ENCODE peak calls at places on chromosomes 3 and 15, in seven cellular contexts. O is lower leg skin, H is uterus, P is body of pancreas, I is NB4, F is GM12891, K is upper lobe of left lung. B is an unnamed sample.

GRCh38 chr3:50506169-50506568 is 2.7 kb upstream of the CACNA2D2 start:
- DNase-seq in K (no peak), F (no peak), P (no peak), O (no peak), I (no peak), H (no peak), B (no peak)

GRCh38 chr3:4343258-4343657 is 40.1 kb downstream of the SETMAR start:
- DNase-seq in O (no peak), P (no peak), K (no peak), H (no peak), I (no peak), F (no peak), B (no peak)

GRCh38 chr3:7433073-7433472 is 572.2 kb downstream of the GRM7 start:
- DNase-seq in O (no peak), F (no peak), H (no peak), I (no peak), P (peak; percentile 9), K (no peak), B (no peak)

GRCh38 chr3:19399836-19400235 is 251.5 kb downstream of the KCNH8 start:
- DNase-seq in H (no peak), K (no peak), F (no peak), O (no peak), I (no peak), P (no peak), B (no peak)

GRCh38 chr3:129911261-129911861 is 17.9 kb upstream of the TMCC1 start:
- DNase-seq in O (no peak), K (no peak), P (no peak), F (no peak), H (no peak), I (peak; percentile 79), B (no peak)

GRCh38 chr3:117885046-117885445 is 1149.6 kb downstream of the IGSF11 start:
- DNase-seq in K (no peak), O (no peak), P (no peak), I (peak; percentile 20), H (no peak), F (no peak), B (no peak)

GRCh38 chr15:93138681-93139080 is 49.7 kb upstream of the RGMA start:
- DNase-seq in I (no peak), H (no peak), O (no peak), P (no peak), F (no peak), K (no peak), B (no peak)

GRCh38 chr3:197302696-197303341 is 4.4 kb upstream of the DLG1 start:
- DNase-seq in I (peak; percentile 39), K (no peak), H (no peak), P (no peak), O (no peak), F (no peak), B (no peak)

GRCh38 chr3:25677121-25677520 is 12.4 kb upstream of the TOP2B start:
- DNase-seq in P (no peak), K (no peak), I (no peak), F (no peak), O (no peak), H (no peak), B (no peak)

GRCh38 chr15:68271854-68272471 is 5.6 kb upstream of the FEM1B start:
- DNase-seq in H (peak; percentile 71), F (no peak), I (no peak), O (peak; percentile 75), K (peak; percentile 32), P (peak; percentile 53), B (no peak)

GRCh38 chr15:80712956-80713355 is 17.8 kb downstream of the ABHD17C start:
- DNase-seq in I (no peak), P (no peak), H (no peak), F (no peak), K (no peak), O (no peak), B (no peak)

GRCh38 chr15:31523027-31523654 is 196.5 kb downstream of the KLF13 start:
- DNase-seq in I (no peak), F (no peak), O (no peak), H (no peak), P (no peak), K (peak; percentile 33), B (no peak)

GRCh38 chr3:130907966-130908365 is 14.1 kb downstream of the ATP2C1 start:
- DNase-seq in I (no peak), H (no peak), O (no peak), P (no peak), F (no peak), K (no peak), B (no peak)

GRCh38 chr3:106349191-106349881 is 480.5 kb upstream of the CBLB start:
- DNase-seq in O (no peak), F (no peak), P (no peak), K (no peak), I (no peak), H (no peak), B (peak; percentile 71)

GRCh38 chr3:104190681-104191080 is 1176.0 kb upstream of the ALCAM start:
- DNase-seq in P (no peak), K (no peak), O (no peak), I (no peak), H (no peak), F (no peak), B (no peak)

GRCh38 chr3:31729573-31729972 is 196.8 kb downstream of the STT3B start:
- DNase-seq in F (no peak), H (no peak), O (no peak), K (no peak), I (no peak), P (no peak), B (no peak)

GRCh38 chr15:62068787-62069170 is 2.0 kb downstream of the C2CD4A start:
- DNase-seq in K (no peak), O (no peak), F (no peak), H (no peak), I (no peak), P (no peak), B (no peak)

GRCh38 chr3:124347418-124347817 is 355.5 kb upstream of the ROPN1 start:
- DNase-seq in K (no peak), P (no peak), F (no peak), I (peak; percentile 1), H (no peak), O (no peak), B (no peak)

GRCh38 chr15:90294601-90295269 is 29.3 kb downstream of the NGRN start:
- DNase-seq in O (no peak), H (peak; percentile 50), F (no peak), I (no peak), P (peak; percentile 58), K (peak; percentile 70), B (no peak)

DNA sequence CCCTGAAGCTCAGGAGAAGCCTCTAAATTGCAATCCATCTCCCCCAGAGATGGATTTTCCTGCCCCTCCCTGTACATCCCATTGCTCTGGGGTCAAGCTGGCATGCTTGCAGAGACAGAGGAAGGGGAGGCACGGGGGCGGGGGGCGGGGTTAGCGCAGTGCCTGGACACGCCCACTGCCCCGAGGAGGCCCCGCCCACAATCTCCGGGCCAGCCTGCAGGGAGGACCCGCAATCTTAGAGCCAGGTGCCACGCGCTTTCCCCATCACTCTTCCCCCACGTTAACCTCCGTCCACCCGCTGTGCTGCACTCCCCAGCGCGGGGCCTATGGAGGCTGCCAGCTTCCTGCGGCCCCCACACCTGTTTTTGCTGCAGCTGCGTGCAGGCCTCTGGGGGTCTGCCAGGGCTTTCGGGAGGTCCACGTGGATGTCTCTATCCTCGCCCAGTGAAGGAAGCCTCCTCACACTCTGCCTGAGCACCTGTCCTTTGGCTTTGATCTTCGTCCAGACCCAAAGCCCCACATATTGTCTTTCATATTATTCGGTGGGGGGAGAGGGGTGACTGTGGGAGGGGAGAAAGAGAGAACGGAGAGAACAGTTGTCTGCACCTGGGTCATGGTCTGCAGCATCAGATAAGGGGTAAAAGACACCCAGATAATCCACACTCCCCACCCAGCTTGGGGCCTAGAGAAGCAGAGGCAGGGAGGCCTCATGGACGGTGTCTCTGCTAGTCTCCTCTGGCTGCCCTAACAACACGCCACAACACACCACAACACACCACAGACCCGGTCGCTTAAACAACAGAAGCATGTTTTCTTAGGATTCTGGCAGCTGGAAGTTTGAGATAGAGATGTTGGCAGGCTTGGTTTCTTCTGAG is 118.0 kb upstream of the MEF2A start:
- DNase-seq in H (no peak), I (no peak), F (no peak), K (peak; percentile 78), P (no peak), O (no peak), B (peak; percentile 34)
- TF ChIP-seq POLR2A in H (no peak), I (no peak), F (no peak), K (no peak), P (no peak), O (no peak), B (no peak)

GRCh38 chr3:157174616-157175498 is 14.9 kb upstream of the CCNL1 start:
- DNase-seq in I (peak; percentile 99), K (peak; percentile 99), F (peak; percentile 89), H (peak; percentile 100), O (peak; percentile 99), P (peak; percentile 99), B (peak; percentile 100)
- TF ChIP-seq POLR2A in I (peak; percentile 82), K (peak; percentile 93), F (peak; percentile 92), H (peak; percentile 96), O (no peak), P (peak; percentile 97), B (peak; percentile 98)

GRCh38 chr15:70154440-70155347 is 57.0 kb upstream of the TLE3 start:
- DNase-seq in H (peak; percentile 50), F (no peak), I (no peak), O (no peak), P (peak; percentile 24), K (peak; percentile 56), B (no peak)
- TF ChIP-seq POLR2A in H (no peak), F (no peak), I (no peak), O (no peak), P (no peak), K (no peak), B (no peak)

DNA sequence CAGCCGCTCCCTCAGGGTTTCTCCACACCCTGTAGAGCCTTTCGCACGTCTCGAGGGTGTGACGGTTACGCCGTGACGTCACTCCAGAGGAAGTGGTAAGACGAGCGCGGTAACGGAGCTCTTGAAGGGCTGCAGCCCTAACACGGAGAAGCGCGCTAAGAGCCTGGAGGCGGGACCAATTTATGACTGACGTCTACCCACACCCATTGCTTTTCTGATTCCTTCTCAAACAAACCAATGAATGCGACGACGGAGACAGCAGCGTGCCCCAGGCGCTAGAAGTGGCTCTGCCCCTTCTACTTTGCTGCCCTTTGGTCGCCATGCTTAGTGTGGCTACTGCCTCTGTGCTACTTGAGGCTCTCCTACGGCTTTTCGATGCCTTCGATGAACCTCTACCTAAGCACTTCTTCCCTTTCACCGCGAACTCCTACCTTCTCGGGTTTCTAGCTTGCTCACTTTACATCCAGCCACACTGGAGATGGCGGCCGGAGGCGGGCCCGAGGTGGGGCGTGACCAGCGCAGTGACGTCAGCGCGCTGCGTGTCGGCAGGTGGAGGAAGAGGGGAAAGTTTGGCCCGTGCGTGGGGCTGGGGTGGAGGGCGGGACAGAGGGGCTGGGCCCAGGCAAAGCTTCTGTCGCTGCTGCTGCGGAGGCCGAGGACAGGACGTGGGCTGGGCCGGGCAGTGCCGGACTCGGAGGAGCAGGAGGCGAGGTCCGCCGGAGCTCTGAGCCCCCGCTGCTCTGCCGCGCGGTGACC is at the start of gene OXSR1:
- DNase-seq in K (peak; percentile 100), P (peak; percentile 99), H (peak; percentile 99), F (peak; percentile 84), O (peak; percentile 100), I (peak; percentile 100), B (peak; percentile 100)
- TF ChIP-seq POLR2A in K (peak; percentile 77), P (peak; percentile 77), H (peak; percentile 91), F (peak; percentile 41), O (no peak), I (peak; percentile 70), B (peak; percentile 75)